ENCODE peak calls at places on chromosomes 5 and 9, in seven cellular contexts. K is fibroblast of lung, P is lower lobe of right lung, T is ovary, Z is IMR-90, X is stomach, Q is PC-3. I is an unnamed sample.

GRCh38 chr5:55140908-55141665 is 18.9 kb upstream of the GPX8 start:
- DNase-seq in X (no peak), T (no peak), P (no peak), K (no peak), Z (no peak), Q (no peak), I (no peak)

GRCh38 chr5:61139094-61139873 is 23.0 kb downstream of the SMIM15 start:
- DNase-seq in X (no peak), T (no peak), Q (peak; percentile 26), Z (no peak), P (no peak), K (no peak), I (no peak)

GRCh38 chr9:112764344-112764743 is 13.8 kb downstream of the SNX30 start:
- DNase-seq in Z (peak; percentile 91), X (no peak), T (no peak), P (no peak), Q (no peak), K (no peak), I (no peak)

GRCh38 chr5:38463634-38464521 is 92.6 kb downstream of the LIFR start:
- DNase-seq in K (peak; percentile 92), Z (peak; percentile 93), X (no peak), P (no peak), Q (peak; percentile 96), T (peak; percentile 50), I (no peak)

GRCh38 chr9:134642385-134643181 is 980 bp downstream of the COL5A1 start:
- DNase-seq in X (peak; percentile 35), K (peak; percentile 94), P (no peak), T (peak; percentile 76), Z (peak; percentile 91), Q (peak; percentile 18), I (peak; percentile 63)

GRCh38 chr5:31981361-31981955 is 192.7 kb downstream of the GOLPH3 start:
- DNase-seq in Q (no peak), X (no peak), P (no peak), T (no peak), Z (no peak), K (no peak), I (no peak)

GRCh38 chr5:14218897-14219573 is 75.9 kb downstream of the TRIO start:
- DNase-seq in Z (peak; percentile 26), P (no peak), T (no peak), K (no peak), Q (no peak), X (no peak), I (no peak)

GRCh38 chr5:157951673-157952373 is 92.9 kb upstream of the CLINT1 start:
- DNase-seq in T (no peak), Q (no peak), K (peak; percentile 4), Z (no peak), P (no peak), X (no peak), I (no peak)

GRCh38 chr5:160463775-160464465 is 42.3 kb downstream of the PTTG1 start:
- DNase-seq in P (no peak), Z (peak; percentile 93), K (peak; percentile 62), T (no peak), Q (peak; percentile 91), X (no peak), I (no peak)

GRCh38 chr5:154571325-154572035 is 93.5 kb upstream of the HAND1 start:
- DNase-seq in T (no peak), P (no peak), X (no peak), K (no peak), Q (no peak), Z (no peak), I (no peak)

GRCh38 chr9:83935276-83935890 is 14.2 kb upstream of the KIF27 start:
- DNase-seq in Z (peak; percentile 82), P (no peak), T (no peak), Q (peak; percentile 63), K (peak; percentile 80), X (peak; percentile 36), I (no peak)

GRCh38 chr9:68690088-68690487 is 15.0 kb upstream of the PIP5K1B start:
- DNase-seq in Q (no peak), X (peak; percentile 86), K (peak; percentile 28), T (no peak), Z (no peak), P (peak; percentile 56), I (no peak)

GRCh38 chr5:142700566-142700965 is 14.7 kb upstream of the FGF1 start:
- DNase-seq in Q (no peak), P (no peak), K (no peak), X (no peak), Z (no peak), T (no peak), I (no peak)

GRCh38 chr9:94995294-94995693 is 268.8 kb downstream of the AOPEP start:
- DNase-seq in K (no peak), Q (no peak), T (no peak), X (no peak), Z (no peak), P (no peak), I (no peak)

GRCh38 chr5:126865299-126865698 is 88.4 kb downstream of the LMNB1 start:
- DNase-seq in K (peak; percentile 72), P (no peak), X (no peak), Q (peak; percentile 70), Z (peak; percentile 86), T (no peak), I (no peak)

GRCh38 chr5:95369796-95370195 is 21.4 kb upstream of the FAM81B start:
- DNase-seq in Z (no peak), X (no peak), P (no peak), K (no peak), T (no peak), Q (no peak), I (no peak)

GRCh38 chr9:100619665-100620064 is 41.8 kb downstream of the CAVIN4 start:
- DNase-seq in Q (no peak), P (no peak), X (no peak), T (no peak), K (no peak), Z (no peak), I (no peak)

GRCh38 chr5:172446336-172447051 is 7.8 kb downstream of the SH3PXD2B start:
- DNase-seq in Z (no peak), Q (no peak), T (peak; percentile 51), K (no peak), P (no peak), X (no peak), I (peak; percentile 35)

GRCh38 chr9:115209601-115210306 is 91.8 kb upstream of the TNC start:
- DNase-seq in T (no peak), Q (peak; percentile 61), K (no peak), P (no peak), Z (peak; percentile 60), X (no peak), I (no peak)

GRCh38 chr9:131228096-131228495 is 48.2 kb downstream of the FAM78A start:
- DNase-seq in Q (no peak), X (no peak), T (no peak), P (no peak), Z (no peak), K (no peak), I (no peak)
- H3K27ac ChIP-seq in Q (no peak overlapping the region), X (peak overlapping the region; percentile 35), T (no peak overlapping the region), P (peak overlapping the region; percentile 63), Z (no peak overlapping the region), K (no peak overlapping the region), I (no peak overlapping the region)

DNA sequence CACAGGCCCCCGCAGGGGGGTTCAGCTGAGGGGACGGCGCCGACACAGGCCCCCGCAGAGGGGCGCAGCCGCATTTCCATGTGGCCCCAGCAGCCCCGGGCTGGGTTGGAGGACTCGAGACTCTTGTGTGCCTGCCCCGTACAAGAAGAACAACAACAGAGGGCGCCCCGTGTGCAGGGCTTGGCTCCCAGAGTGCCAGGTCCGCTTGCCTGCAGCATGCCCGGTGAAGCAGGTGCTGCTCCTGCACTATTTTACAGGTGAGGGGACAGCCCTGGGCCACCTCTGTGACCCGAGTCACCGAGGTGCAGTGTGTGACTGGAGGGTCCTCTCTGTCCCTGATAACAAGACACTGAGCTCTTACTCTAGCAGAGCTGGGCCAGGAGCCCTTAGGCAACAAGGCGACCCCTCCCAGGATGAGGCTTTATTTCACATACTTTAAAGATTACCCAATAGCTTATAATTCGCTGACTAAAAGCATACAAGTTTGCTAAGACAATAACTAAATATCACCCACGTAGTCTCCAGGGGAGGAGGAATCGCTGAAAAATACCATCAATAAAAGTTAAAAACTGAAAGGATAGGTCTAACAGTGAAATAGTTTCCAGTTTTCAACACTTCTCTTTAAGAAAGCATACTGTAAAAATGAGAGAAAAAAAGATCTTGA is 41.7 kb upstream of the SLC9A3 start:
- DNase-seq in Q (peak; percentile 73), T (no peak), Z (peak; percentile 41), P (no peak), K (peak; percentile 28), X (no peak), I (no peak)
- TF ChIP-seq CTCF in Q (peak; percentile 26), T (no peak), Z (no peak), P (no peak), K (no peak), X (no peak), I (peak; percentile 5)

DNA sequence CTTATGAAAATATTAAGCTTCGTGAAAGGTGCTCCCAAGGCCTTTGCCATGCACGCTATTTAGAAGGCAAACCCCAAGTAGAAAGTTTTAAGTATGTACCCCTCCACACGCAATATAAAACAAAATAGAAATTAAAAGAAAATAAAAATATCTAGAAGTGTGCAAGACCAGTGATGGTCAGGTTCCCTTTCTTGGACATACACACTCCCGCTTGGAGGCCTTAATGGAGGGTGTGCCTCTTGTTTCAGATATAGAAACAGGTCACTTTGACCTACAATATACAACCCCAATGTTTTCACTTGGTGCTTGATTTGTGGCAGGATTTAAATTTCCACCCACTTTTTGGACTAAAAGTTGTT is 127.4 kb upstream of the STC2 start:
- DNase-seq in T (no peak), K (no peak), X (no peak), P (no peak), Z (no peak), Q (no peak), I (no peak)
- H3K4me1 ChIP-seq in T (peaks cover 2% of the 10 kb centered on the region), K (peaks cover 41% of the 10 kb centered on the region), X (no peaks in the 10 kb centered on the region), P (peaks cover 10% of the 10 kb centered on the region), Z (peaks cover 49% of the 10 kb centered on the region), Q (peaks cover 64% of the 10 kb centered on the region), I (no peaks in the 10 kb centered on the region)

GRCh38 chr9:35687972-35688557 is 1.7 kb downstream of the TPM2 start:
- DNase-seq in T (no peak), Q (no peak), P (no peak), X (no peak), K (peak; percentile 19), Z (no peak), I (no peak)

GRCh38 chr9:35689601-35690446 is at the start of gene TPM2:
- DNase-seq in T (peak; percentile 81), Q (no peak), Z (peak; percentile 90), P (peak; percentile 56), X (peak; percentile 37), K (peak; percentile 86), I (peak; percentile 59)

GRCh38 chr9:35687306-35687705 is 2.4 kb downstream of the TPM2 start:
- DNase-seq in P (no peak), Q (no peak), X (no peak), Z (no peak), K (no peak), T (no peak), I (no peak)

GRCh38 chr9:35689351-35689600 is 449 bp downstream of the TPM2 start:
- DNase-seq in X (no peak), P (no peak), Z (no peak), T (no peak), Q (no peak), K (no peak), I (no peak)

GRCh38 chr9:35688558-35689350 is 971 bp downstream of the TPM2 start:
- DNase-seq in T (no peak), Q (peak; percentile 86), X (no peak), Z (peak; percentile 92), K (peak; percentile 79), P (no peak), I (no peak)
- H3K27ac ChIP-seq in T (peak overlapping the region; percentile 93), Q (peak overlapping the region; percentile 87), X (peak overlapping the region; percentile 95), Z (peak overlapping the region; percentile 90), K (peak overlapping the region; percentile 84), P (peak overlapping the region; percentile 80), I (peak overlapping the region; percentile 77)

I was measured in Peyer's patch.